ENCODE peak calls at places on chromosomes 13 and 19, in seven cellular contexts. One of them, this sample, is unnamed.
A peak's percentile ranks its signal among the peaks of the same experiment; 100 is the strongest.

GRCh38 chr13:59270327-59270726 is 893.4 kb downstream of the DIAPH3 start:
- DNase-seq in B cell: no peak
- DNase-seq in neural progenitor cell: no peak
- DNase-seq in SK-MEL-5: no peak
- DNase-seq in germinal center: no peak
- DNase-seq in GM23248: no peak
- DNase-seq in effector memory CD4-positive, alpha-beta T cell: no peak
- DNase-seq in this sample: no peak

GRCh38 chr19:13031917-13032623 is 36.8 kb downstream of the NFIX start:
- DNase-seq in B cell: no peak
- DNase-seq in neural progenitor cell: peak; percentile 81
- DNase-seq in SK-MEL-5: peak; percentile 74
- DNase-seq in germinal center: no peak
- DNase-seq in GM23248: peak; percentile 85
- DNase-seq in effector memory CD4-positive, alpha-beta T cell: no peak
- DNase-seq in this sample: no peak

GRCh38 chr19:18232540-18233223 is 6.4 kb upstream of the PDE4C start:
- DNase-seq in B cell: no peak
- DNase-seq in neural progenitor cell: no peak
- DNase-seq in SK-MEL-5: no peak
- DNase-seq in germinal center: no peak
- DNase-seq in GM23248: peak; percentile 38
- DNase-seq in effector memory CD4-positive, alpha-beta T cell: no peak
- DNase-seq in this sample: no peak

GRCh38 chr19:2227415-2228156 is 8.5 kb downstream of the PLEKHJ1 start:
- DNase-seq in B cell: peak; percentile 80
- DNase-seq in neural progenitor cell: no peak
- DNase-seq in SK-MEL-5: no peak
- DNase-seq in germinal center: peak; percentile 66
- DNase-seq in GM23248: no peak
- DNase-seq in effector memory CD4-positive, alpha-beta T cell: no peak
- DNase-seq in this sample: no peak

GRCh38 chr19:46602392-46603194 is 1.5 kb downstream of the CALM3 start:
- DNase-seq in B cell: no peak
- DNase-seq in neural progenitor cell: no peak
- DNase-seq in SK-MEL-5: no peak
- DNase-seq in germinal center: no peak
- DNase-seq in GM23248: peak; percentile 73
- DNase-seq in effector memory CD4-positive, alpha-beta T cell: no peak
- DNase-seq in this sample: peak; percentile 17

GRCh38 chr13:108494991-108495661 is 134.3 kb upstream of the MYO16 start:
- DNase-seq in B cell: no peak
- DNase-seq in neural progenitor cell: peak; percentile 58
- DNase-seq in SK-MEL-5: no peak
- DNase-seq in germinal center: no peak
- DNase-seq in GM23248: no peak
- DNase-seq in effector memory CD4-positive, alpha-beta T cell: no peak
- DNase-seq in this sample: no peak

GRCh38 chr19:12720851-12721655 is 2.7 kb downstream of the TNPO2 start:
- DNase-seq in B cell: no peak
- DNase-seq in neural progenitor cell: peak; percentile 47
- DNase-seq in SK-MEL-5: no peak
- DNase-seq in germinal center: no peak
- DNase-seq in GM23248: peak; percentile 60
- DNase-seq in effector memory CD4-positive, alpha-beta T cell: no peak
- DNase-seq in this sample: peak; percentile 52

GRCh38 chr13:111458739-111459138 is 138.3 kb downstream of the TEX29 start:
- DNase-seq in B cell: no peak
- DNase-seq in neural progenitor cell: no peak
- DNase-seq in SK-MEL-5: no peak
- DNase-seq in germinal center: no peak
- DNase-seq in GM23248: no peak
- DNase-seq in effector memory CD4-positive, alpha-beta T cell: no peak
- DNase-seq in this sample: no peak

GRCh38 chr13:40228486-40228885 is 438.0 kb downstream of the FOXO1 start:
- DNase-seq in B cell: no peak
- DNase-seq in neural progenitor cell: no peak
- DNase-seq in SK-MEL-5: no peak
- DNase-seq in germinal center: no peak
- DNase-seq in GM23248: peak; percentile 8
- DNase-seq in effector memory CD4-positive, alpha-beta T cell: no peak
- DNase-seq in this sample: no peak

GRCh38 chr19:19670070-19670551 is 1.5 kb downstream of the ZNF101 start:
- DNase-seq in B cell: no peak
- DNase-seq in neural progenitor cell: peak; percentile 66
- DNase-seq in SK-MEL-5: no peak
- DNase-seq in germinal center: no peak
- DNase-seq in GM23248: peak; percentile 11
- DNase-seq in effector memory CD4-positive, alpha-beta T cell: no peak
- DNase-seq in this sample: no peak

GRCh38 chr13:39496487-39496998 is 106.5 kb downstream of the LHFPL6 start:
- DNase-seq in B cell: no peak
- DNase-seq in neural progenitor cell: no peak
- DNase-seq in SK-MEL-5: no peak
- DNase-seq in germinal center: no peak
- DNase-seq in GM23248: no peak
- DNase-seq in effector memory CD4-positive, alpha-beta T cell: no peak
- DNase-seq in this sample: no peak

GRCh38 chr13:104301216-104301975 is 1235.2 kb upstream of the SLC10A2 start:
- DNase-seq in B cell: no peak
- DNase-seq in neural progenitor cell: no peak
- DNase-seq in SK-MEL-5: no peak
- DNase-seq in germinal center: no peak
- DNase-seq in GM23248: no peak
- DNase-seq in effector memory CD4-positive, alpha-beta T cell: no peak
- DNase-seq in this sample: no peak